ENCODE peak calls at places on chromosomes 1 and 21, in ten cellular contexts. T is neural progenitor cell; R is upper lobe of right lung; L is omental fat pad; G is CD8-positive, alpha-beta T cell; S is astrocyte of the spinal cord; I is GM23338; P is GM10248; A is cardiac muscle cell; D is Panc1. U is an unnamed sample.

GRCh38 chr1:116987256-116987555 is 14.4 kb upstream of the CD101 start:
- DNase-seq in P (no peak), G (peak), S (no peak), L (no peak), T (no peak), D (no peak), A (no peak), R (no peak), I (no peak), U (no peak)

GRCh38 chr1:111603979-111604378 is 15.6 kb upstream of the RAP1A start:
- DNase-seq in P (peak), D (no peak), L (no peak), I (no peak), G (peak), A (peak), S (no peak), T (no peak), R (no peak), U (no peak)

GRCh38 chr1:98439471-98439870 is 222.1 kb upstream of the SNX7 start:
- DNase-seq in T (no peak), P (no peak), S (no peak), L (no peak), R (no peak), A (no peak), I (no peak), G (no peak), D (no peak), U (no peak)

GRCh38 chr1:16248007-16248436 is 11.0 kb upstream of the CPLANE2 start:
- DNase-seq in P (no peak), L (no peak), S (no peak), G (no peak), R (peak), I (no peak), D (no peak), T (no peak), A (no peak), U (no peak)

GRCh38 chr1:246761386-246761785 is 37.2 kb downstream of the SCCPDH start:
- DNase-seq in I (no peak), G (no peak), D (no peak), T (no peak), R (no peak), P (no peak), L (no peak), A (no peak), S (peak), U (no peak)

GRCh38 chr21:19048088-19048672 is 644.6 kb upstream of the TMPRSS15 start:
- DNase-seq in I (no peak), T (no peak), A (no peak), S (no peak), R (no peak), G (no peak), L (no peak), D (no peak), P (no peak), U (no peak)

GRCh38 chr1:41900611-41901444 is 17.9 kb downstream of the HIVEP3 start:
- DNase-seq in D (no peak), I (no peak), P (no peak), T (no peak), S (peak), L (no peak), R (no peak), A (no peak), G (no peak), U (no peak)

GRCh38 chr1:242764161-242764560 is 239.7 kb upstream of the PLD5 start:
- DNase-seq in D (no peak), A (no peak), S (peak), G (no peak), L (no peak), I (no peak), P (no peak), T (no peak), R (no peak), U (no peak)

GRCh38 chr1:197181982-197182381 is 35.5 kb upstream of the ASPM start:
- DNase-seq in G (no peak), A (no peak), T (no peak), D (no peak), S (no peak), I (no peak), L (no peak), P (peak), R (no peak), U (no peak)

GRCh38 chr1:201985355-201985754 is 2.9 kb downstream of the RNPEP start:
- DNase-seq in L (no peak), D (no peak), A (no peak), S (no peak), G (no peak), P (no peak), I (no peak), R (peak), T (no peak), U (no peak)

GRCh38 chr1:226636847-226637096 is 88.2 kb downstream of the STUM start:
- DNase-seq in T (no peak), L (no peak), G (no peak), D (no peak), I (no peak), S (no peak), R (no peak), P (no peak), A (no peak), U (no peak)
- TF ChIP-seq CTCF in T (no peak), L (no peak), G (no peak), D (no peak), I (no peak), S (no peak), R (no peak), P (no peak), A (no peak), U (no peak)

GRCh38 chr21:45406801-45407628 is 2.0 kb downstream of the COL18A1 start:
- DNase-seq in T (peak), R (no peak), G (no peak), D (no peak), L (no peak), P (no peak), A (peak), I (peak), S (peak), U (no peak)
- TF ChIP-seq CTCF in T (peak), R (no peak), G (no peak), D (no peak), L (no peak), P (no peak), A (peak), I (peak), S (peak), U (peak)

GRCh38 chr1:24308365-24309015 is 10.7 kb upstream of the GRHL3 start:
- DNase-seq in T (peak), R (no peak), G (no peak), I (peak), P (no peak), S (peak), D (no peak), A (no peak), L (no peak), U (no peak)
- TF ChIP-seq CTCF in T (peak), R (no peak), G (no peak), I (peak), P (peak), S (peak), D (peak), A (peak), L (no peak), U (peak)

GRCh38 chr1:209749660-209750059 is 6.2 kb upstream of the TRAF3IP3 start:
- DNase-seq in P (no peak), D (no peak), A (no peak), G (no peak), I (no peak), R (no peak), L (no peak), T (no peak), S (no peak), U (no peak)

GRCh38 chr1:209746469-209747269 is 9.2 kb upstream of the TRAF3IP3 start:
- DNase-seq in S (no peak), T (no peak), P (no peak), A (no peak), L (no peak), D (no peak), I (no peak), G (no peak), R (no peak), U (no peak)

GRCh38 chr1:209751627-209752231 is 4.1 kb upstream of the TRAF3IP3 start:
- DNase-seq in A (no peak), R (no peak), I (no peak), S (no peak), G (no peak), D (no peak), T (no peak), P (peak), L (no peak), U (no peak)

GRCh38 chr1:209747580-209748262 is 8.1 kb upstream of the TRAF3IP3 start:
- DNase-seq in S (peak), T (peak), A (peak), R (peak), G (peak), P (peak), I (peak), L (peak), D (peak), U (peak)

DNA sequence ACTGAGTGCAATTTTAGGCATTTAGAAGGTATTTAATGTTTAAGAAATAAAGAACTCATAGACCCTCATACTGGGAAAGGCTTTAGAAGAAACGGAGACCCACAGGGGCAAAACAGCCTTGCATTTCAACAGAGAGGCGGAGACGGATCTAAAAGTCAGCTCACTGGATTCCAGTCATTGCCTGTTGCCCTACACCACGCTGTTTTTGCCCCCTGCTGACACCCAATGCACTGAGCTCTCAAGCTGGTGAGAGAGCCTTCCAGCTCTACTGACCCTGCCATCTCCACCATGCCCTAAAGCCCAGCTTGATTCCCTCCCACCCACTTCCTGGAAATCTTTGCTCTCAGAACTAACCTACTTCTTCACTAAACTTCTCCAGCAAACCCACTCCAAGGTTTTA is 7.2 kb upstream of the TRAF3IP3 start:
- DNase-seq in D (no peak), P (no peak), L (no peak), R (no peak), S (no peak), I (peak), A (no peak), G (no peak), T (peak), U (no peak)
- TF ChIP-seq CTCF in D (no peak), P (no peak), L (no peak), R (no peak), S (no peak), I (no peak), A (no peak), G (no peak), T (no peak), U (no peak)

GRCh38 chr1:161782886-161783285 is 16.8 kb downstream of the ATF6 start:
- DNase-seq in R (no peak), L (no peak), G (no peak), A (no peak), D (no peak), I (no peak), T (no peak), S (no peak), P (no peak), U (no peak)

GRCh38 chr1:161790587-161791317 is 24.6 kb downstream of the ATF6 start:
- DNase-seq in L (no peak), G (no peak), T (no peak), I (no peak), R (no peak), D (no peak), A (no peak), S (no peak), P (no peak), U (no peak)

GRCh38 chr1:161784963-161785362 is 18.8 kb downstream of the ATF6 start:
- DNase-seq in G (no peak), T (no peak), L (no peak), I (no peak), R (no peak), P (no peak), A (no peak), S (no peak), D (no peak), U (no peak)

GRCh38 chr1:161791889-161792655 is 26.0 kb downstream of the ATF6 start:
- DNase-seq in T (no peak), S (no peak), D (no peak), L (no peak), A (no peak), I (no peak), G (no peak), P (no peak), R (no peak), U (no peak)

GRCh38 chr1:161787355-161787754 is 21.2 kb downstream of the ATF6 start:
- DNase-seq in D (no peak), P (no peak), T (no peak), R (no peak), L (no peak), S (no peak), G (no peak), A (no peak), I (no peak), U (no peak)
- TF ChIP-seq CTCF in D (peak), P (no peak), T (peak), R (no peak), L (no peak), S (peak), G (no peak), A (no peak), I (no peak), U (peak)

GRCh38 chr1:183470961-183471747 is 1.1 kb upstream of the SMG7 start:
- DNase-seq in G (peak), I (peak), T (peak), L (peak), S (peak), P (peak), D (peak), R (peak), A (peak), U (peak)

GRCh38 chr1:183472488-183473285 is at the start of gene SMG7:
- DNase-seq in T (peak), D (no peak), I (peak), G (peak), L (peak), S (no peak), P (peak), A (peak), R (peak), U (no peak)

GRCh38 chr1:183470147-183470960 is 1.9 kb upstream of the SMG7 start:
- DNase-seq in D (peak), L (peak), I (peak), G (peak), P (peak), T (peak), A (peak), S (peak), R (peak), U (peak)

GRCh38 chr1:183473286-183473536 is 912 bp downstream of the SMG7 start:
- DNase-seq in S (no peak), R (no peak), P (no peak), D (no peak), L (no peak), T (no peak), I (no peak), G (no peak), A (no peak), U (no peak)

GRCh38 chr1:183471748-183472487 is 381 bp upstream of the SMG7 start:
- DNase-seq in D (peak), P (peak), A (peak), S (peak), G (peak), R (peak), T (peak), L (peak), I (peak), U (peak)
- TF ChIP-seq CTCF in D (no peak), P (peak), A (no peak), S (no peak), G (no peak), R (no peak), T (peak), L (no peak), I (peak), U (no peak)

GRCh38 chr1:22129501-22130117 is 13.3 kb downstream of the WNT4 start:
- DNase-seq in L (no peak), P (no peak), A (no peak), S (no peak), I (no peak), R (no peak), T (no peak), D (no peak), G (no peak), U (no peak)

GRCh38 chr1:22126531-22126930 is 16.4 kb downstream of the WNT4 start:
- DNase-seq in D (no peak), R (no peak), A (no peak), G (no peak), P (no peak), S (no peak), L (no peak), I (no peak), T (no peak), U (no peak)

GRCh38 chr1:22124592-22125229 is 18.2 kb downstream of the WNT4 start:
- DNase-seq in G (no peak), P (no peak), D (no peak), T (no peak), L (no peak), R (peak), A (no peak), S (no peak), I (no peak), U (no peak)

GRCh38 chr1:22128392-22128791 is 14.5 kb downstream of the WNT4 start:
- DNase-seq in P (no peak), R (no peak), G (no peak), A (no peak), S (no peak), L (no peak), T (no peak), D (no peak), I (no peak), U (no peak)

DNA sequence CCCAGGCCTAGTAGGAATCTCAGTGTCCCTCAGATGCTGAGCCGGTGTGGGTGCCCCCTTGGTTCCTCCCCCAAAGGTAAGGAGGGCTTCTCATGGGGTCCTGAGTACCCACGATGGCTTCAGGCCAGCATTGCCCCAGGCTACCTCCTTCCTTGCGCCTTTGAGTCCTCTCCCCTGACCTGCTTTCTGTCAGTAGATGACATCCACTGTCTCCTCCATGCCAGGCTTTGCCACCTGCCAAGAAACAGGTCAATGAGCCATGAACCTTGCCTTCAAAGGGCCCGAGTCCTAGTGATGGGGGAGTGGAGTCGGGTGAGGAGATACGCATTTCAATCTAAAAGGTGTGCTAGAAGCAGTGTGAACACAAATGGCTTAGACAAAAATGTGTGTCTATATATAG is 15.6 kb downstream of the WNT4 start:
- DNase-seq in A (no peak), G (no peak), I (no peak), S (no peak), D (no peak), P (no peak), L (no peak), R (no peak), T (no peak), U (no peak)
- TF ChIP-seq CTCF in A (no peak), G (no peak), I (no peak), S (no peak), D (no peak), P (no peak), L (no peak), R (no peak), T (no peak), U (no peak)

DNA sequence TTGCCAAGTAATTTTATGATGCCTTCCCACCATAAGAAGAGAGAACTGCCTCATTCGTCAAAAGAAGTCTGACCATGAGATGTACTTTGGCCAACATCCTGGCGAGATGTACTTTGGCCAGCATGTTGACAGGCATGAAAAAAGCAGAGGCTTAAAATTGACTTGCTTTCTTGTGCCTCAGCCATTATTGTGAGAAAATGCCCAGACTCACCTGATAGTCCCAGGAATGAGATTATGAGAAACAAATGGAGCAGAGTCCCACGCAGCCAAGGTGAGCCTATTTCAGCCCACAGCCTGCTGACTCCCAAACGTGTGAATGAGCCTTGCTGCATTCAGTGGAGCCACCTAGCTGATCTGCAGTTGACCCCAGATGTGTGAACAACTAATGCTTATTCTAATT is 43.5 kb upstream of the ZNF644 start:
- DNase-seq in R (no peak), A (no peak), L (no peak), D (no peak), G (no peak), P (no peak), S (no peak), T (no peak), I (no peak), U (no peak)
- TF ChIP-seq CTCF in R (no peak), A (no peak), L (no peak), D (no peak), G (no peak), P (no peak), S (no peak), T (no peak), I (peak), U (no peak)